ENCODE peak calls at places on chromosome 13, in seven cellular contexts. L is transverse colon, K is neural progenitor cell, O is OCI-LY7, I is breast epithelium, C is fibroblast of lung, T is right lobe of liver. Y is an unnamed sample.
A peak's percentile ranks its signal among the peaks of the same experiment; 100 is the strongest.

GRCh38 chr13:44649118-44649455 is 73.0 kb upstream of the TSC22D1 start:
- DNase-seq in I (no peak), L (no peak), C (no peak), K (peak; percentile 31), O (no peak), T (no peak), Y (no peak)

GRCh38 chr13:93279982-93280381 is 53.4 kb downstream of the GPC6 start:
- DNase-seq in T (no peak), L (no peak), O (no peak), I (no peak), C (no peak), K (no peak), Y (no peak)

GRCh38 chr13:98476538-98476966 is 100.4 kb downstream of the STK24 start:
- DNase-seq in I (no peak), T (peak; percentile 95), O (peak; percentile 61), K (no peak), C (peak; percentile 77), L (peak; percentile 74), Y (peak; percentile 57)

GRCh38 chr13:113224486-113224885 is 15.1 kb downstream of the CUL4A start:
- DNase-seq in K (no peak), O (no peak), C (no peak), T (no peak), I (no peak), L (no peak), Y (no peak)

GRCh38 chr13:102694944-102695343 is at the start of gene METTL21C:
- DNase-seq in L (no peak), O (no peak), I (no peak), T (no peak), K (no peak), C (no peak), Y (no peak)

GRCh38 chr13:53953205-53953604 is 924.6 kb downstream of the OLFM4 start:
- DNase-seq in O (no peak), I (no peak), K (no peak), T (no peak), L (no peak), C (no peak), Y (no peak)

GRCh38 chr13:108155185-108156106 is 59.9 kb downstream of the LIG4 start:
- DNase-seq in I (no peak), T (no peak), C (peak; percentile 64), L (peak; percentile 74), K (peak; percentile 52), O (peak; percentile 28), Y (peak; percentile 48)

GRCh38 chr13:39536274-39536673 is 66.7 kb downstream of the LHFPL6 start:
- DNase-seq in L (no peak), O (no peak), K (no peak), I (no peak), C (no peak), T (no peak), Y (no peak)

GRCh38 chr13:111165189-111165588 is 50.1 kb downstream of the ARHGEF7 start:
- DNase-seq in I (no peak), K (no peak), L (no peak), O (no peak), C (no peak), T (no peak), Y (no peak)

GRCh38 chr13:111158136-111158805 is 43.2 kb downstream of the ARHGEF7 start:
- DNase-seq in I (no peak), T (no peak), C (peak; percentile 7), K (no peak), O (no peak), L (no peak), Y (no peak)

GRCh38 chr13:111159362-111160320 is 44.5 kb downstream of the ARHGEF7 start:
- DNase-seq in I (no peak), T (no peak), O (no peak), L (no peak), C (no peak), K (no peak), Y (no peak)

GRCh38 chr13:111160648-111161047 is 45.5 kb downstream of the ARHGEF7 start:
- DNase-seq in L (no peak), T (no peak), O (no peak), K (no peak), I (no peak), C (no peak), Y (no peak)

GRCh38 chr13:111161601-111162600 is 46.8 kb downstream of the ARHGEF7 start:
- DNase-seq in T (no peak), O (peak; percentile 34), C (no peak), K (no peak), L (no peak), I (no peak), Y (no peak)
- H3K4me1 ChIP-seq in T (no peaks in the 10 kb centered on the region), O (peaks cover 47% of the 10 kb centered on the region), C (no peaks in the 10 kb centered on the region), K (no peaks in the 10 kb centered on the region), L (peaks cover 15% of the 10 kb centered on the region), I (no peaks in the 10 kb centered on the region), Y (peaks cover 92% of the 10 kb centered on the region)

DNA sequence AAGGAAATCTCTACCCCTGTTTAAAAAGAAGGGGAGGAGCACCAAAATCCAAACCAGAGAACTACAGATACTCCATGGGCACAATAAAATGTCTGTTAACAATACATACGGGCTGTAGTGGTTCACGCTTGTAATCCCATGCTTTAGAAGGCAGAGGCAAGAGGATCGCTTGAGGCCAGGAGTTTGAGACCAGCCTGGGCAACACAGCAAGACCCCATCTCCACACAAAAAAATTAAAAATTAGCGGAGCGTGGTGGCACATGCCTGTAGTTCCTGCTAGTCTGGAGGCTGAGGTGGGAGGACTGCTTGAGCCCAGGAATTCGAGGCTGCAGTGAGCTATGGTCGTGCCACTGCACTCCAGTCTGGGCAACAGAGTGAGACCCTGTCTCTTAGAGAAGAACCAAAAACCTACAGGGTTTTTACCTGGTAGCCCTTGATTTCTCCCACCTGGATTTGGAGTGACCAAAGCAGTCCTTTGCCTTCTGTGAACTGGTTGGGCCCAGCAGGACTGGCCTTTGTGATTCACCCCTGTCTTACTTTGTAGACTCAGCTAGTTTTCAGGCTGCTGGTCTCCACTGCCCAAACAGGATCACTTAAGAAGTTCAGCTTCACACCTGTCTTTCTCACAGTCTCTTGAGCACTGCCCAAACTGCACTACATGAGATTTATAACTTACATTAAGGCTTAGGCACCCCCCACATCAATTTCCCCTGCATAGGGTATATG is 38.7 kb upstream of the FLT1 start:
- DNase-seq in T (no peak), O (no peak), L (no peak), C (no peak), I (no peak), K (no peak), Y (no peak)
- H3K4me3 ChIP-seq in T (no peak overlapping the region), O (no peak overlapping the region), L (no peak overlapping the region), C (no peak overlapping the region), I (no peak overlapping the region), K (no peak overlapping the region), Y (no peak overlapping the region)

DNA sequence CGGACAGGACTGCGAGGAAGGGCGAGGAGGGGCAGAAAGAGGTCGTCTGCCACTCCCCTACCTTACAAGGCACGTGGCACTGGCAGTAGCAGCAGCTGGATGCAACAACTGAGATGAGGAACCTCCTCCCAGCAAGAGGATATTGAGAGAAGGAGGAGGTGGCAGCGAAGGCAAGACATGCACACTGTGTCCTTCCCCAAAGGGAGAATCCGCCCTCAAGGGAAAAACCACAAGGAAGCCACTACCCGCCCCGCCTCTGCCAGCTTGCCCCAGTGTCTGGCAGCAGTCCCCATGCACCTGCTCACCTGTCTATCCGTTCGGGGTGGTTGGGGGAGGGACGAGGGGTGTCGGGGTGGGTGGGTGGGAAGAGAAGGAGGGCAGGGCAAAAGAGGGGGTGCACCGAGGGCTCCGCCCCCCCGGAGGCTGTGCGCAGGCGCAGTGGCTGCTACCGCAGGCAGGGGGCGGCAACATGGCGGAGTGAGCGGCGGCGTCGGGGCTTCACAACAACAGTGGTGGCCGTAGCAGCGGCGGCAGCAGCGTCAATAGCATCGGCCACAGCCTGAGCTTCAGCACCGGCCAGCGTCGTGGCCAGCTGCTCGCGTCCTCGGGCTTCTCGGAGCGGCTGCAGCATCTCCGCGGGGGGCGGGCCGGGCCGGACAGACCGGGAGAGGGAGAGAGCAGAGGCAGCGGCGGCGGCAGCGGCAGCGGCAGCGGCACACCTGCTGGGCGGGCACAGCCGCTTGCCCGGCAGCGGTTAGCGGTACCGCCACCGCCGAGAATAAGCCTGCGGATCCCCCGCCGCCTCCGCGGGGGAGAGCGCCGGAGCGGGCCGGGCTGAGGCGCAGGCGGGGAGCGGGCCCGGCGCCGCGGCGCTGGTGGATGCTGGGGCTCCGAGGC is at the start of gene NBEA:
- DNase-seq in L (peak; percentile 79), C (peak; percentile 60), I (peak; percentile 67), K (peak; percentile 94), T (peak; percentile 78), O (peak; percentile 81), Y (peak; percentile 48)
- TF ChIP-seq CTCF in L (peak; percentile 31), C (peak; percentile 7), I (no peak), K (peak; percentile 21), T (peak; percentile 23), O (no peak), Y (peak; percentile 24)

GRCh38 chr13:30366083-30366482 is 56.2 kb upstream of the UBE2L5 start:
- DNase-seq in I (no peak), T (no peak), K (no peak), L (no peak), O (no peak), C (no peak), Y (no peak)
- H3K4me1 ChIP-seq in I (no peaks in the 10 kb centered on the region), T (no peaks in the 10 kb centered on the region), K (no peaks in the 10 kb centered on the region), L (peaks cover 2% of the 10 kb centered on the region), O (peaks cover 42% of the 10 kb centered on the region), C (peaks cover 3% of the 10 kb centered on the region), Y (no peaks in the 10 kb centered on the region)

DNA sequence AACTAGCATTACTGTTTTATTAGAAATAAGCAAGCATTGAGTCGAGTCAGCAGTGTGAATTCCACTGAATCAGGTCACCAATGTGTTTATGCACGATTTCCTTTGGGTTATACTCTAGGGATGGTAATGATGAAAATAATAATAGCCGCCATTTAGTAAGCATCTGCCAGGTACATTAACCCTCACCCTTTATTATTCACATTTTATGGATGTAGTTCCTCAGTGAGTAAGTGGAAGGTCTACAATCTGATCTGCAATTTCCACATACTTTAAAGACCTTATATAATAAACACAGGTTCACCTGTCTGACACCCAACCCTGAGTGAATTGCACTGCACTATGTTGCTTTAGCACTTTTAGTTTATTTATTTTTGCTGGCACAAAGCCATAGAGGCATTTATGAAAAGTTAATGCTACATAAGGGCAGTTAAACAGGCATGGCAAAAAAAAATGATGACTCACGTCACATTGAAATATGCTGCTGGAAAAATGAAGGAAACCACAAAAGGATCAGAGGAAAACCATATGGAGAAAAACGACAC is 122.4 kb downstream of the TRPC4 start:
- DNase-seq in T (no peak), I (no peak), O (no peak), L (no peak), C (peak; percentile 91), K (no peak), Y (no peak)
- H3K4me3 ChIP-seq in T (no peak overlapping the region), I (no peak overlapping the region), O (no peak overlapping the region), L (no peak overlapping the region), C (no peak overlapping the region), K (no peak overlapping the region), Y (no peak overlapping the region)

GRCh38 chr13:95191821-95192220 is 109.4 kb downstream of the ABCC4 start:
- DNase-seq in T (peak; percentile 73), C (peak; percentile 79), I (no peak), O (peak; percentile 74), L (peak; percentile 83), K (peak; percentile 89), Y (peak; percentile 62)
- TF ChIP-seq CTCF in T (peak; percentile 71), C (peak; percentile 90), I (peak; percentile 53), O (peak; percentile 82), L (peak; percentile 80), K (peak; percentile 97), Y (peak; percentile 38)

GRCh38 chr13:34087791-34088190 is 269.8 kb downstream of the RFC3 start:
- DNase-seq in K (no peak), L (no peak), C (no peak), I (no peak), T (no peak), O (no peak), Y (no peak)
- H3K4me1 ChIP-seq in K (no peaks in the 10 kb centered on the region), L (no peaks in the 10 kb centered on the region), C (no peaks in the 10 kb centered on the region), I (no peaks in the 10 kb centered on the region), T (no peaks in the 10 kb centered on the region), O (no peaks in the 10 kb centered on the region), Y (no peaks in the 10 kb centered on the region)